ENCODE peak calls at places on chromosomes 12 and 14, in five cellular contexts. U, C, V, O and A are unnamed samples.

GRCh38 chr14:32986791-32987545 is 48.3 kb downstream of the NPAS3 start:
- DNase-seq in C (no peak), U (no peak), V (no peak), O (no peak), A (no peak)

GRCh38 chr12:22312336-22312735 is 22.2 kb downstream of the ST8SIA1 start:
- DNase-seq in O (no peak), C (no peak), U (no peak), V (no peak), A (no peak)

GRCh38 chr12:14771651-14772137 is 31.6 kb downstream of the WBP11 start:
- DNase-seq in O (peak), C (no peak), V (no peak), U (no peak), A (no peak)

GRCh38 chr12:115700896-115701465 is 576.5 kb downstream of the MED13L start:
- DNase-seq in O (no peak), U (no peak), V (no peak), C (no peak), A (no peak)

GRCh38 chr12:113220593-113221180 is 577 bp upstream of the TPCN1 start:
- DNase-seq in O (no peak), U (no peak), V (no peak), C (no peak), A (no peak)

GRCh38 chr14:31261859-31262739 is 54.5 kb upstream of the HECTD1 start:
- DNase-seq in U (no peak), V (no peak), O (no peak), C (no peak), A (no peak)

GRCh38 chr12:64884164-64884542 is 59.7 kb downstream of the TBC1D30 start:
- DNase-seq in O (no peak), V (no peak), U (no peak), C (no peak), A (no peak)

GRCh38 chr12:50218386-50218785 is 51.2 kb upstream of the CERS5 start:
- DNase-seq in O (no peak), V (no peak), C (no peak), U (no peak), A (no peak)

GRCh38 chr12:75565795-75566194 is 54.4 kb upstream of the KRR1 start:
- DNase-seq in U (no peak), O (no peak), V (no peak), C (no peak), A (no peak)

GRCh38 chr12:2391740-2392341 is 339.1 kb downstream of the CACNA1C start:
- DNase-seq in U (no peak), C (no peak), O (no peak), V (no peak), A (no peak)

GRCh38 chr12:117189725-117190209 is 503 bp downstream of the FBXO21 start:
- DNase-seq in O (peak), V (no peak), C (peak), U (peak), A (peak)

GRCh38 chr12:124568431-124569374 is 1.3 kb upstream of the NCOR2 start:
- DNase-seq in V (no peak), O (peak), C (no peak), U (peak), A (peak)
- TF ChIP-seq CTCF in V (no peak), O (peak), C (no peak), U (peak), A (no peak)

DNA sequence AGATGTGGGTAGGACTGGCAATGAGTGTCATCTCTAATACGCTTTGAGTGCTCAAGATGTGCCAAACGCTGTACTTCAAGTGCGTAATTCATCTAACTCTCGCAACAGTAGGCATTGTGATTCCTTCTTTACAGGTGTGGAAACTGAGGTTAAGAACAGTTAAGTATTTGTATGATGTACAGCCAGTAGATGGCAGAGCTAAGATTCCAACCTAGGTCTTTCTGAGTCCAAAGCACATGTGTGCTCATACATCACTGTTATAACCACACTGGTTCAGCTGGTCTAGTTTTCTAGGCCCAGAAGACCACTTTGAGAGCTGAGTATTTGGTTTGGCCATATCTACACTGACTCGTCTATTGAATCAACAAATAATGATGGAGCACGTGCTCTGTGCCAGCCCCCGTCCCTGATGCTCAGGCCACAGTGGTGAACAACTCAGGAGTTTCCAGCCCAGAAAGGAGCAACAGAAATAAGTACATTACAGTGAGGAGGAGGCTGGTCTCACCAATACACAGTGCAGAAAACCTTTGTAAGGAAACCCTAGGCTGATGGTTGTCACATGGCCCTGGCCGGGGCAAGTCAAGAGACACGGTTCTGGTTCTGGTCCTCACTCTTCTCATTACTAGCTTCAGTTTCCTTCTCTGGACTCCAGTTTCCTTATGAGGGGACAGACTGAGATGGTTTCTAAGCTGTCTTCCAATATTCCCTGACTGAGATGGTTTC is 69.3 kb upstream of the SCN8A start:
- DNase-seq in U (no peak), V (no peak), O (no peak), C (no peak), A (no peak)
- TF ChIP-seq CTCF in U (no peak), V (no peak), O (no peak), C (no peak), A (no peak)

GRCh38 chr12:114685320-114685781 is 1.4 kb upstream of the TBX3 start:
- DNase-seq in C (no peak), U (no peak), V (no peak), O (no peak), A (no peak)

GRCh38 chr12:114682920-114683708 is 861 bp downstream of the TBX3 start:
- DNase-seq in U (peak), O (no peak), C (no peak), V (no peak), A (no peak)

GRCh38 chr12:114684870-114685273 is 897 bp upstream of the TBX3 start:
- DNase-seq in C (no peak), O (no peak), U (no peak), V (no peak), A (no peak)

GRCh38 chr12:114683709-114684097 is 272 bp downstream of the TBX3 start:
- DNase-seq in V (no peak), O (no peak), U (no peak), C (no peak), A (no peak)

GRCh38 chr12:114684098-114684869 is at the start of gene TBX3:
- DNase-seq in O (no peak), U (peak), C (peak), V (peak), A (no peak)
- TF ChIP-seq CTCF in O (no peak), U (peak), C (peak), V (peak), A (no peak)

GRCh38 chr12:89225401-89225800 is 126.9 kb downstream of the DUSP6 start:
- DNase-seq in O (peak), U (no peak), C (no peak), V (no peak), A (no peak)

GRCh38 chr12:89230376-89231101 is 121.8 kb downstream of the DUSP6 start:
- DNase-seq in V (no peak), U (no peak), C (no peak), O (no peak), A (no peak)

GRCh38 chr12:89225808-89226368 is 126.4 kb downstream of the DUSP6 start:
- DNase-seq in V (no peak), U (no peak), C (no peak), O (no peak), A (no peak)

GRCh38 chr12:89228466-89228865 is 123.8 kb downstream of the DUSP6 start:
- DNase-seq in O (no peak), U (no peak), V (no peak), C (no peak), A (no peak)

DNA sequence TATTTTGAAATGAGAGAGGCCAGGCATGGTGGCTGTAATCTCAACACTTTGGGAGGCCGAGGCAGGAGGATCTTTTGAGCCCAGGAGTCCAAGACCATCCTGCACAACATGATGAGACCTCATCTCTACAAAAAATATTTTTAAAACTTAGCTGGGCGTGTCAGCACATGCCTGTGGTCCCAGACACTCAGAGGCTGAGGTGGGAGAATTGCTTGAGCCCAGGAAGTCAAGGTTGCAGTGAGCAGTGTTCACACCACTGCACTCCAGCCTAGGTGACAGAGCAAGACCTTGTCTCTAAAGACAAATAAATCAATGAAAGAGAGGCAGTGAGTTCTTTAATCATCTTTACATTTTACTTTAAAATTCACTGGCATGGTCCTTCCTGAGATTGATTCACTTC is 124.5 kb downstream of the DUSP6 start:
- DNase-seq in C (no peak), U (no peak), O (no peak), V (no peak), A (no peak)
- TF ChIP-seq CTCF in C (no peak), U (no peak), O (no peak), V (no peak), A (no peak)

DNA sequence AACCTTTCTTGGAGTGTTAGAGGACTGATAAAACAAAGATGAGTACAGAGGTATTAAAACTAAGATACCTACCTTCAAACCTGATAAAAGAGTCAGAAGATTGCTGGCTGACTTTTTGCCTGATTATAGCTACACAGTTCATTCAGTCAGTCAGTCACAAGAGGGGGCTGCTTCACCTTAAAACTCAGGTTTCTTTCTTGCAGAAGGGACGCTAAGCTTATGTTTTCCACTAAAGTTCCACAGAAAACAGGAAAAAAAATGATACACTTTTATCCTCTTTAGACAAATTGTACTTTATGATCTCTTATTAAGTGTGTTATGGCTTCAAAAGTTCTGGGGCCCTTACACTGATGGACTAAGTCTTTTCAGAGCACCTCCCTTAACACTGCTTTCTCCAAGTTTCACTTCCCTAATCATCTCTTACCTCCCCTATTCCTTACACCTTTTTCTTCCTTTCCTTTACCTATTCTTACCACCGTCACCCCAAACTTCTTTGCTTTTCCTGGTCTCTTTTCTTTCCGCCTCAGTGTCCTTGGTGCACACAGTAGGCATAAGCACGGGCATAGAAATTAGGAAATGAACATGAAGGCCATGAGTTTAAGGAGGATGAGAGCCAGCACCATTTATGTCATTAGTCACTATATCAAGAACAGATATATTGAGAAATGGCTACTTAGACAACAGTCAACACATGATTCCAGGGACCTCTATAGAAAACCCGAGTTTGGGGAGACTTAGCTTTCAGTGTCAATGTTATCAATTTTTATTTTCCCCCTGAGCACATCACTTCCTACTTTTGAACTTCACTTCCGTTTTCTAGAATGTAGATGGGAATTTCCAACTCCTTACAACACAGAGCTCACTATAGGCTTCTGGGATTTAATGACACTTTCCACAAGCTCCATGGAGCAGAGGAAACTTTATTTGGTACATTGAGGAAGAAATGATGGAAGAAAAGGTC is 448.9 kb upstream of the OR4E1 start:
- DNase-seq in O (no peak), U (peak), V (no peak), C (no peak), A (no peak)
- TF ChIP-seq CTCF in O (no peak), U (no peak), V (no peak), C (peak), A (no peak)

GRCh38 chr14:50855558-50855957 is 16.3 kb upstream of the ABHD12B start:
- DNase-seq in U (no peak), O (no peak), V (no peak), C (no peak), A (no peak)
- TF ChIP-seq CTCF in U (peak), O (no peak), V (no peak), C (no peak), A (no peak)

GRCh38 chr14:66351310-66351709 is 134.9 kb upstream of the CCDC196 start:
- DNase-seq in U (no peak), O (no peak), V (no peak), C (no peak), A (no peak)

DNA sequence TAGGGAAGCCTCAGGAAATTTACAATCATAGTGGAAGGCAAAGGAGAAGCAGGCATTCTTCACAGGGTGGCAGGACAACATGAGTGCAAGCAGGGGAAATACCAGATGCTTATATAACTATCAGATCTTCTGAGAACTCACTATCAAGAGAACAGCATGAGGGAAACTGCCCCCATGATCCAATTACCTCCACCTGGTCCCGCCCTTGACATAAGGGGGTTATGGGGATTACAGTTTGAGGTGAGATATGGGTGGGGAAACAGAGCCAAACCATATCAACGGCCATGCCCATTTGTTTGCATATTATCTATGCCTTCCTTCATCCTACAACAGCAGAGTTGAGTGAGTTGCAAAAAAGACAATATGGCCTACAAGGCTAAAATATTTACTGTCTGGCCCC is 140.2 kb upstream of the CCDC196 start:
- DNase-seq in V (no peak), C (no peak), U (no peak), O (no peak), A (no peak)
- TF ChIP-seq CTCF in V (no peak), C (no peak), U (no peak), O (no peak), A (no peak)

DNA sequence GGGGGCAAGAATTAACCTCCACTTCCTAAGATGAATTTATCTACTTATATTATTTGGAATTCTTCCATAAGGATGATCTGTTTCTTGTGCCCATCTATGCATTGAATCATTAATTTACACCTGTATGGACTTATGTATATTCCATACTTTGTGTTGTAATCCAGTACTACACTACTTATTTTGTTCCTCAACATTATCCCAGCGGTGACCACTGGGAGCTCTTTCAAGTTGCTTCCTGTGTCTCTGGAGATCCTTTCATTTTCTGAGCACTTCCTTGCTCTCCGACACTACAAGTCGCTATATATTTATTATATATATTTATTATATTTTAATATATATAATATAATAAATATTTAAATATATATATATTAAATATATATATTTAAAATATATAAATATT is 54.9 kb upstream of the SCN8A start:
- DNase-seq in U (no peak), V (no peak), C (no peak), O (no peak), A (no peak)
- TF ChIP-seq CTCF in U (no peak), V (no peak), C (peak), O (no peak), A (no peak)

GRCh38 chr12:107807471-107808150 is 33.1 kb downstream of the ASCL4 start:
- DNase-seq in U (no peak), O (no peak), C (no peak), V (no peak), A (no peak)
- TF ChIP-seq CTCF in U (no peak), O (no peak), C (no peak), V (no peak), A (no peak)